ENCODE peak calls at places on chromosomes 4 and X, in nine cellular contexts. G, K, D, X, B, O, E, R and Q are unnamed samples.

GRCh38 chr4:184628103-184628502 is 21.1 kb downstream of the CASP3 start:
- DNase-seq in B (peak), E (no peak), D (no peak), X (no peak), G (no peak), O (no peak), R (no peak), K (no peak), Q (no peak)

GRCh38 chr4:87053802-87054767 is 119.3 kb downstream of the AFF1 start:
- DNase-seq in E (no peak), D (peak), K (no peak), B (no peak), O (no peak), G (no peak), X (no peak), R (no peak), Q (no peak)

GRCh38 chrX:138986866-138987265 is 275.3 kb upstream of the FGF13 start:
- DNase-seq in K (no peak), B (peak), O (no peak), R (no peak), E (peak), D (no peak), X (no peak), G (no peak), Q (no peak)

GRCh38 chr4:155609455-155610059 is 57.1 kb upstream of the GUCY1A1 start:
- DNase-seq in X (no peak), K (no peak), O (no peak), E (no peak), B (no peak), D (no peak), R (no peak), G (no peak), Q (no peak)

GRCh38 chr4:81003549-81004240 is 26.8 kb upstream of the BMP3 start:
- DNase-seq in K (no peak), E (no peak), D (no peak), X (no peak), B (no peak), O (no peak), R (no peak), G (no peak), Q (no peak)

GRCh38 chr4:25884040-25884788 is 21.4 kb upstream of the SEL1L3 start:
- DNase-seq in G (no peak), E (peak), D (no peak), B (peak), O (no peak), X (no peak), R (no peak), K (no peak), Q (no peak)

GRCh38 chrX:136659174-136659573 is 11.2 kb downstream of the CD40LG start:
- DNase-seq in D (no peak), B (no peak), R (no peak), O (no peak), G (no peak), K (no peak), X (no peak), E (no peak), Q (no peak)

GRCh38 chr4:40423735-40424134 is 88.6 kb downstream of the CHRNA9 start:
- DNase-seq in D (no peak), B (peak), R (no peak), O (no peak), G (no peak), K (no peak), X (no peak), E (no peak), Q (no peak)

GRCh38 chrX:10922158-10922557 is 189.0 kb upstream of the HCCS start:
- DNase-seq in E (peak), G (no peak), D (peak), B (peak), K (no peak), R (no peak), O (no peak), X (no peak), Q (no peak)

GRCh38 chrX:53280703-53281320 is 572 bp downstream of the IQSEC2 start:
- DNase-seq in D (peak), R (peak), K (peak), E (peak), B (peak), G (peak), O (no peak), X (no peak), Q (peak)

GRCh38 chr4:72886602-72887001 is 182.9 kb downstream of the COX18 start:
- DNase-seq in K (no peak), X (no peak), G (no peak), R (no peak), E (peak), D (no peak), O (no peak), B (no peak), Q (no peak)
- TF ChIP-seq CTCF in K (no peak), X (peak), G (peak), R (no peak), E (peak), D (no peak), O (peak), B (no peak), Q (no peak)

GRCh38 chr4:53744446-53745160 is 153.3 kb upstream of the LNX1 start:
- DNase-seq in E (no peak), R (no peak), X (no peak), G (no peak), D (no peak), O (no peak), K (no peak), B (no peak), Q (no peak)
- TF ChIP-seq CTCF in E (no peak), R (no peak), X (no peak), G (no peak), D (no peak), O (no peak), K (no peak), B (no peak), Q (no peak)

DNA sequence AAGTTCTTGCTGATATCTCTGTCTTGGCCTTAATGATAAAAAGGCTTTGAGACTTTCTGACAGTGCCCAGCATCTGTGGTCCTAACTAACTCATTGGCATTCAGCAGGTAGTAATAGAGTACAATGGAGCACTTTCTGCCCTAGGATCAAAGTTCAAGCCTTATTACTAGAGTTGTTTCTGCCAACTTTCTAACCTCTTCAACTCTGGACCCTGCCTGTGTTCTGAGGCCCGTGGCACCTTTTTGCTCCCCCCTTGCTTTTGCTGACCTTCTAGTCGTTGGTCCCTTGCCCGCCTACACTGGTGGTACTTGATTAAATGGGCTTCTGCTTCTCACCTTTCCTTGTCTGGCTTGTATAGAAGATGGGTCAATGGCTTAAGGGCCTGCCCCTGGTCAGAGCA is 126.3 kb downstream of the PPARGC1A start:
- DNase-seq in R (no peak), G (no peak), E (no peak), O (no peak), X (no peak), K (no peak), B (no peak), D (no peak), Q (no peak)
- TF ChIP-seq CTCF in R (no peak), G (no peak), E (no peak), O (no peak), X (no peak), K (no peak), B (no peak), D (no peak), Q (no peak)

GRCh38 chr4:67104145-67104544 is 441.2 kb downstream of the CENPC start:
- DNase-seq in R (no peak), D (no peak), O (no peak), G (no peak), E (no peak), X (no peak), B (no peak), K (no peak), Q (no peak)

GRCh38 chr4:67101612-67102011 is 443.7 kb downstream of the CENPC start:
- DNase-seq in X (no peak), B (no peak), E (no peak), K (no peak), G (no peak), D (no peak), R (no peak), O (no peak), Q (no peak)

GRCh38 chr4:67106846-67107467 is 438.3 kb downstream of the CENPC start:
- DNase-seq in G (no peak), K (no peak), E (no peak), O (no peak), D (no peak), X (no peak), B (no peak), R (no peak), Q (no peak)

DNA sequence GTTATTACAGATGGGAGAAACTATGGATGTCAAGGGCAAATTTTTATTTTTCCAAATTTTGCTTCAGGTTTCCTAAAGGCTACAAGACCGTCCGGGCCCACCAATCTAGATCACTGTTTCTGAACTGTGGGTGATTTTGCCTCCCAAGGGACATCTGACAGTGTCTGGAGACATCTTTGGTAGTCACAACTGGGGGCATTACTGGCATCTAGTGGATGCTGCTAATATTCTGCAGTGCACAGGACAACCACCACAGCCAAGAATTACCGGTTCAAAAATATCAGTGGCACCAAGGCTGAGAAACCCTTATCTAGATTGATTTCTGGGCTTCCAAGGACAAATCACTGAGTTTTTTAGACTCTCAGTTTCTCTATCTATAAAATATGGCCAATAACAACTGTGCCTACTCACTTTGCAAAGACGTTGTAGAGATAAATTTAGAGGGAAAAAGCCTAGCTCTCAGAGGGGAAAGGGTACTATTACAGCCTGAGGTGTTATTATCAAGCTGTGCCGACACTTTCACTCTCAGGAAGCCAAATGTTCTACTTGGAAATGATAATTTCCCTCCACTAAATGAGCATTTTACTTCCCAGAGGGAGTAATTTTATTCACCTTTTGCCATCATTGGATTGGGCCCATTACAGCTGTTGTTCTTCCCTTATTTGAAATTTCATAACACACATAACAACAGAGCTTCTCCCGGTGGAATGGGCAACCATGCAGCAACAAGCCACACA is 442.1 kb downstream of the CENPC start:
- DNase-seq in R (no peak), D (no peak), E (peak), O (no peak), X (no peak), G (no peak), K (no peak), B (no peak), Q (no peak)
- TF ChIP-seq CTCF in R (no peak), D (no peak), E (peak), O (no peak), X (no peak), G (no peak), K (no peak), B (no peak), Q (no peak)